ENCODE peak calls at places on chromosome 20, in seven cellular contexts. V is right lobe of liver, R is NCI-H1417 treated with DMSO at 0.1 percent for 48 hours, I is posterior cingulate gyrus, C is ACHN, L is NCI-H510A treated with DMSO at 0.1 percent for 48 hours, S is T-helper 17 cell. X is an unnamed sample.

GRCh38 chr20:62586799-62587198 is 55.5 kb upstream of the SLCO4A1 start:
- DNase-seq in V (no peak), R (no peak), I (no peak), C (no peak), L (no peak), S (no peak), X (no peak)

GRCh38 chr20:23162887-23163286 is 76.8 kb upstream of the CD93 start:
- DNase-seq in V (no peak), R (no peak), I (no peak), C (no peak), L (no peak), S (no peak), X (no peak)

GRCh38 chr20:25353754-25354705 is 36.6 kb downstream of the ABHD12 start:
- DNase-seq in V (no peak), R (no peak), I (no peak), C (no peak), L (no peak), S (no peak), X (no peak)

GRCh38 chr20:54158226-54158625 is 15.6 kb downstream of the CYP24A1 start:
- DNase-seq in V (no peak), R (no peak), I (no peak), C (no peak), L (no peak), S (no peak), X (no peak)

GRCh38 chr20:61531553-61532345 is 279.7 kb downstream of the CDH4 start:
- DNase-seq in V (no peak), R (no peak), I (peak; percentile 75), C (peak; percentile 47), L (no peak), S (no peak), X (no peak)

GRCh38 chr20:52242237-52243230 is 51.0 kb upstream of the ZFP64 start:
- DNase-seq in V (no peak), R (peak; percentile 9), I (no peak), C (peak; percentile 22), L (peak; percentile 48), S (no peak), X (peak; percentile 5)

GRCh38 chr20:63974402-63975200 is 4.8 kb downstream of the SAMD10 start:
- DNase-seq in V (peak; percentile 85), R (peak; percentile 98), I (no peak), C (no peak), L (peak; percentile 96), S (no peak), X (no peak)

GRCh38 chr20:47748851-47749250 is 36.4 kb downstream of the SULF2 start:
- DNase-seq in V (no peak), R (no peak), I (no peak), C (no peak), L (no peak), S (no peak), X (peak; percentile 88)

GRCh38 chr20:15703171-15703911 is 869.9 kb downstream of the KIF16B start:
- DNase-seq in V (no peak), R (no peak), I (no peak), C (no peak), L (no peak), S (no peak), X (no peak)

GRCh38 chr20:32304121-32304520 is 26.7 kb downstream of the KIF3B start:
- DNase-seq in V (no peak), R (no peak), I (no peak), C (no peak), L (no peak), S (no peak), X (no peak)

GRCh38 chr20:13141541-13141940 is 79.5 kb upstream of the ISM1 start:
- DNase-seq in V (no peak), R (no peak), I (no peak), C (peak; percentile 4), L (no peak), S (no peak), X (no peak)

GRCh38 chr20:62637521-62638054 is 4.7 kb upstream of the SLCO4A1 start:
- DNase-seq in V (no peak), R (no peak), I (no peak), C (no peak), L (no peak), S (no peak), X (no peak)

GRCh38 chr20:11267131-11267761 is 593.4 kb upstream of the JAG1 start:
- DNase-seq in V (no peak), R (no peak), I (peak; percentile 86), C (peak; percentile 89), L (no peak), S (no peak), X (no peak)

GRCh38 chr20:62146019-62146755 is 2.6 kb downstream of the SS18L1 start:
- DNase-seq in V (peak; percentile 86), R (no peak), I (no peak), C (no peak), L (no peak), S (no peak), X (no peak)

GRCh38 chr20:19275038-19275629 is 62.7 kb downstream of the SLC24A3 start:
- DNase-seq in V (no peak), R (no peak), I (no peak), C (no peak), L (peak; percentile 72), S (no peak), X (no peak)

GRCh38 chr20:11140359-11140758 is 466.6 kb upstream of the JAG1 start:
- DNase-seq in V (no peak), R (no peak), I (no peak), C (no peak), L (no peak), S (no peak), X (no peak)

GRCh38 chr20:20630551-20630950 is 81.9 kb downstream of the RALGAPA2 start:
- DNase-seq in V (no peak), R (no peak), I (no peak), C (no peak), L (no peak), S (no peak), X (no peak)

GRCh38 chr20:35467339-35468224 is 12.2 kb downstream of the CEP250 start:
- DNase-seq in V (no peak), R (no peak), I (no peak), C (no peak), L (no peak), S (no peak), X (no peak)

GRCh38 chr20:44730441-44730840 is 15.2 kb upstream of the KCNK15 start:
- DNase-seq in V (no peak), R (no peak), I (no peak), C (peak; percentile 98), L (no peak), S (no peak), X (no peak)

GRCh38 chr20:1876975-1877603 is 18.1 kb upstream of the SIRPA start:
- DNase-seq in V (no peak), R (no peak), I (no peak), C (no peak), L (no peak), S (no peak), X (peak; percentile 30)

GRCh38 chr20:58344741-58345140 is 35.2 kb downstream of the RAB22A start:
- DNase-seq in V (no peak), R (no peak), I (no peak), C (no peak), L (no peak), S (no peak), X (no peak)